ENCODE peak calls at places on chromosome 5, in eight cellular contexts. One of them, this sample, is unnamed.

GRCh38 chr5:65163698-65164097 is 318.0 kb downstream of the ADAMTS6 start:
- DNase-seq in GM23338: no peak
- DNase-seq in fibroblast of lung: no peak
- DNase-seq in adrenal gland: no peak
- DNase-seq in fibroblast of the aortic adventitia: peak
- DNase-seq in GM20000: no peak
- DNase-seq in RWPE1: peak
- DNase-seq in heart right ventricle: no peak
- DNase-seq in this sample: no peak

GRCh38 chr5:151557466-151557865 is 33.7 kb downstream of the FAT2 start:
- DNase-seq in fibroblast of lung: no peak
- DNase-seq in adrenal gland: no peak
- DNase-seq in RWPE1: no peak
- DNase-seq in GM23338: no peak
- DNase-seq in heart right ventricle: no peak
- DNase-seq in fibroblast of the aortic adventitia: no peak
- DNase-seq in GM20000: no peak
- DNase-seq in this sample: no peak

GRCh38 chr5:15683332-15683731 is 183.4 kb downstream of the FBXL7 start:
- DNase-seq in GM20000: no peak
- DNase-seq in heart right ventricle: peak
- DNase-seq in GM23338: peak
- DNase-seq in fibroblast of lung: peak
- DNase-seq in fibroblast of the aortic adventitia: no peak
- DNase-seq in adrenal gland: no peak
- DNase-seq in RWPE1: no peak
- DNase-seq in this sample: no peak

GRCh38 chr5:8517461-8517860 is 648.5 kb downstream of the MTRR start:
- DNase-seq in heart right ventricle: no peak
- DNase-seq in adrenal gland: no peak
- DNase-seq in GM20000: no peak
- DNase-seq in RWPE1: no peak
- DNase-seq in fibroblast of lung: peak
- DNase-seq in fibroblast of the aortic adventitia: peak
- DNase-seq in GM23338: no peak
- DNase-seq in this sample: peak

GRCh38 chr5:139393497-139394122 is 1.3 kb downstream of the PROB1 start:
- DNase-seq in fibroblast of lung: no peak
- DNase-seq in GM20000: no peak
- DNase-seq in adrenal gland: no peak
- DNase-seq in heart right ventricle: no peak
- DNase-seq in fibroblast of the aortic adventitia: no peak
- DNase-seq in RWPE1: no peak
- DNase-seq in GM23338: peak
- DNase-seq in this sample: peak

GRCh38 chr5:140118294-140118936 is 4.5 kb downstream of the PURA start:
- DNase-seq in fibroblast of lung: no peak
- DNase-seq in GM20000: no peak
- DNase-seq in heart right ventricle: no peak
- DNase-seq in adrenal gland: no peak
- DNase-seq in fibroblast of the aortic adventitia: no peak
- DNase-seq in GM23338: peak
- DNase-seq in RWPE1: no peak
- DNase-seq in this sample: no peak

GRCh38 chr5:175778951-175779475 is 92.4 kb upstream of the CPLX2 start:
- DNase-seq in heart right ventricle: peak
- DNase-seq in fibroblast of lung: no peak
- DNase-seq in fibroblast of the aortic adventitia: no peak
- DNase-seq in GM20000: no peak
- DNase-seq in adrenal gland: peak
- DNase-seq in GM23338: peak
- DNase-seq in RWPE1: peak
- DNase-seq in this sample: no peak

GRCh38 chr5:123035320-123035949 is 1.1 kb downstream of the PPIC start:
- DNase-seq in GM23338: peak
- DNase-seq in fibroblast of lung: peak
- DNase-seq in adrenal gland: peak
- DNase-seq in fibroblast of the aortic adventitia: peak
- DNase-seq in heart right ventricle: peak
- DNase-seq in RWPE1: peak
- DNase-seq in GM20000: peak
- DNase-seq in this sample: peak

GRCh38 chr5:74394543-74394923 is 246.0 kb downstream of the ENC1 start:
- DNase-seq in heart right ventricle: no peak
- DNase-seq in GM20000: no peak
- DNase-seq in fibroblast of lung: no peak
- DNase-seq in adrenal gland: no peak
- DNase-seq in GM23338: peak
- DNase-seq in fibroblast of the aortic adventitia: no peak
- DNase-seq in RWPE1: no peak
- DNase-seq in this sample: no peak

GRCh38 chr5:72410896-72411295 is 90.7 kb downstream of the PTCD2 start:
- DNase-seq in heart right ventricle: no peak
- DNase-seq in fibroblast of the aortic adventitia: peak
- DNase-seq in GM20000: no peak
- DNase-seq in GM23338: no peak
- DNase-seq in RWPE1: no peak
- DNase-seq in fibroblast of lung: peak
- DNase-seq in adrenal gland: no peak
- DNase-seq in this sample: no peak

GRCh38 chr5:80231243-80231642 is 24.6 kb downstream of the SERINC5 start:
- DNase-seq in GM23338: no peak
- DNase-seq in heart right ventricle: no peak
- DNase-seq in RWPE1: no peak
- DNase-seq in adrenal gland: no peak
- DNase-seq in GM20000: no peak
- DNase-seq in fibroblast of the aortic adventitia: peak
- DNase-seq in fibroblast of lung: peak
- DNase-seq in this sample: no peak

GRCh38 chr5:143279698-143280097 is 123.8 kb downstream of the NR3C1 start:
- DNase-seq in fibroblast of lung: no peak
- DNase-seq in adrenal gland: no peak
- DNase-seq in GM23338: peak
- DNase-seq in RWPE1: peak
- DNase-seq in GM20000: no peak
- DNase-seq in fibroblast of the aortic adventitia: no peak
- DNase-seq in heart right ventricle: no peak
- DNase-seq in this sample: no peak

GRCh38 chr5:175652741-175653663 is 4.9 kb upstream of the HRH2 start:
- DNase-seq in fibroblast of lung: no peak
- DNase-seq in adrenal gland: no peak
- DNase-seq in RWPE1: no peak
- DNase-seq in GM23338: no peak
- DNase-seq in heart right ventricle: no peak
- DNase-seq in GM20000: no peak
- DNase-seq in fibroblast of the aortic adventitia: no peak
- DNase-seq in this sample: peak

GRCh38 chr5:80189701-80190100 is 66.1 kb downstream of the SERINC5 start:
- DNase-seq in fibroblast of lung: no peak
- DNase-seq in heart right ventricle: no peak
- DNase-seq in fibroblast of the aortic adventitia: no peak
- DNase-seq in GM23338: no peak
- DNase-seq in adrenal gland: no peak
- DNase-seq in RWPE1: no peak
- DNase-seq in GM20000: no peak
- DNase-seq in this sample: no peak

GRCh38 chr5:131186561-131187256 is 16.0 kb downstream of the LYRM7 start:
- DNase-seq in RWPE1: no peak
- DNase-seq in fibroblast of lung: peak
- DNase-seq in adrenal gland: no peak
- DNase-seq in GM23338: no peak
- DNase-seq in fibroblast of the aortic adventitia: peak
- DNase-seq in heart right ventricle: no peak
- DNase-seq in GM20000: no peak
- DNase-seq in this sample: no peak

GRCh38 chr5:135320718-135321484 is 78.1 kb downstream of the MACROH2A1 start:
- DNase-seq in fibroblast of lung: no peak
- DNase-seq in heart right ventricle: no peak
- DNase-seq in GM20000: no peak
- DNase-seq in adrenal gland: no peak
- DNase-seq in GM23338: no peak
- DNase-seq in fibroblast of the aortic adventitia: no peak
- DNase-seq in RWPE1: no peak
- DNase-seq in this sample: no peak

GRCh38 chr5:134813827-134814226 is 31.9 kb upstream of the C5orf24 start:
- DNase-seq in fibroblast of lung: no peak
- DNase-seq in GM23338: no peak
- DNase-seq in fibroblast of the aortic adventitia: no peak
- DNase-seq in RWPE1: no peak
- DNase-seq in adrenal gland: no peak
- DNase-seq in GM20000: peak
- DNase-seq in heart right ventricle: no peak
- DNase-seq in this sample: no peak

GRCh38 chr5:154513669-154514084 is 35.6 kb upstream of the HAND1 start:
- DNase-seq in fibroblast of the aortic adventitia: no peak
- DNase-seq in heart right ventricle: no peak
- DNase-seq in GM20000: no peak
- DNase-seq in adrenal gland: no peak
- DNase-seq in RWPE1: no peak
- DNase-seq in GM23338: no peak
- DNase-seq in fibroblast of lung: peak
- DNase-seq in this sample: peak

GRCh38 chr5:57779383-57780223 is 297.0 kb upstream of the ACTBL2 start:
- DNase-seq in adrenal gland: peak
- DNase-seq in GM23338: peak
- DNase-seq in heart right ventricle: no peak
- DNase-seq in RWPE1: peak
- DNase-seq in fibroblast of lung: peak
- DNase-seq in GM20000: peak
- DNase-seq in fibroblast of the aortic adventitia: peak
- DNase-seq in this sample: peak

GRCh38 chr5:133377736-133378135 is 234.6 kb downstream of the FSTL4 start:
- DNase-seq in heart right ventricle: no peak
- DNase-seq in GM20000: no peak
- DNase-seq in adrenal gland: no peak
- DNase-seq in RWPE1: no peak
- DNase-seq in fibroblast of lung: no peak
- DNase-seq in GM23338: no peak
- DNase-seq in fibroblast of the aortic adventitia: no peak
- DNase-seq in this sample: no peak

GRCh38 chr5:82045526-82046267 is 73.9 kb downstream of the ATG10 start:
- DNase-seq in fibroblast of the aortic adventitia: peak
- DNase-seq in RWPE1: peak
- DNase-seq in adrenal gland: no peak
- DNase-seq in GM23338: no peak
- DNase-seq in fibroblast of lung: peak
- DNase-seq in heart right ventricle: no peak
- DNase-seq in GM20000: no peak
- DNase-seq in this sample: no peak

GRCh38 chr5:169850407-169850806 is 129.9 kb downstream of the INSYN2B start:
- DNase-seq in GM23338: no peak
- DNase-seq in GM20000: no peak
- DNase-seq in adrenal gland: no peak
- DNase-seq in heart right ventricle: no peak
- DNase-seq in fibroblast of lung: no peak
- DNase-seq in RWPE1: no peak
- DNase-seq in fibroblast of the aortic adventitia: no peak
- DNase-seq in this sample: peak
- TF ChIP-seq CTCF in GM23338: peak
- TF ChIP-seq CTCF in GM20000: no peak
- TF ChIP-seq CTCF in adrenal gland: no peak
- TF ChIP-seq CTCF in heart right ventricle: no peak
- TF ChIP-seq CTCF in fibroblast of lung: no peak
- TF ChIP-seq CTCF in RWPE1: no peak
- TF ChIP-seq CTCF in fibroblast of the aortic adventitia: no peak
- TF ChIP-seq CTCF in this sample: peak

GRCh38 chr5:2306711-2307110 is 424.0 kb upstream of the IRX4 start:
- DNase-seq in GM23338: no peak
- DNase-seq in fibroblast of the aortic adventitia: no peak
- DNase-seq in GM20000: no peak
- DNase-seq in heart right ventricle: no peak
- DNase-seq in adrenal gland: no peak
- DNase-seq in RWPE1: no peak
- DNase-seq in fibroblast of lung: no peak
- DNase-seq in this sample: no peak
- TF ChIP-seq CTCF in GM23338: no peak
- TF ChIP-seq CTCF in fibroblast of the aortic adventitia: no peak
- TF ChIP-seq CTCF in GM20000: no peak
- TF ChIP-seq CTCF in heart right ventricle: no peak
- TF ChIP-seq CTCF in adrenal gland: no peak
- TF ChIP-seq CTCF in RWPE1: no peak
- TF ChIP-seq CTCF in fibroblast of lung: no peak
- TF ChIP-seq CTCF in this sample: no peak

GRCh38 chr5:61289241-61289640 is 42.8 kb upstream of the ZSWIM6 start:
- DNase-seq in adrenal gland: no peak
- DNase-seq in GM20000: no peak
- DNase-seq in fibroblast of the aortic adventitia: no peak
- DNase-seq in heart right ventricle: no peak
- DNase-seq in fibroblast of lung: no peak
- DNase-seq in GM23338: peak
- DNase-seq in RWPE1: no peak
- DNase-seq in this sample: no peak
- TF ChIP-seq CTCF in adrenal gland: no peak
- TF ChIP-seq CTCF in GM20000: no peak
- TF ChIP-seq CTCF in fibroblast of the aortic adventitia: peak
- TF ChIP-seq CTCF in heart right ventricle: no peak
- TF ChIP-seq CTCF in fibroblast of lung: no peak
- TF ChIP-seq CTCF in GM23338: peak
- TF ChIP-seq CTCF in RWPE1: no peak
- TF ChIP-seq CTCF in this sample: no peak

GRCh38 chr5:40364441-40364840 is 315.3 kb upstream of the PTGER4 start:
- DNase-seq in GM23338: no peak
- DNase-seq in GM20000: no peak
- DNase-seq in adrenal gland: no peak
- DNase-seq in fibroblast of the aortic adventitia: no peak
- DNase-seq in fibroblast of lung: no peak
- DNase-seq in heart right ventricle: no peak
- DNase-seq in RWPE1: no peak
- DNase-seq in this sample: no peak

GRCh38 chr5:40361378-40361777 is 318.3 kb upstream of the PTGER4 start:
- DNase-seq in fibroblast of lung: no peak
- DNase-seq in fibroblast of the aortic adventitia: no peak
- DNase-seq in RWPE1: no peak
- DNase-seq in GM20000: no peak
- DNase-seq in heart right ventricle: no peak
- DNase-seq in GM23338: no peak
- DNase-seq in adrenal gland: no peak
- DNase-seq in this sample: no peak

GRCh38 chr5:40365357-40366330 is 314.1 kb upstream of the PTGER4 start:
- DNase-seq in GM23338: no peak
- DNase-seq in GM20000: no peak
- DNase-seq in fibroblast of the aortic adventitia: no peak
- DNase-seq in fibroblast of lung: no peak
- DNase-seq in RWPE1: no peak
- DNase-seq in heart right ventricle: no peak
- DNase-seq in adrenal gland: no peak
- DNase-seq in this sample: no peak

GRCh38 chr5:40368200-40368599 is 311.5 kb upstream of the PTGER4 start:
- DNase-seq in GM20000: no peak
- DNase-seq in RWPE1: no peak
- DNase-seq in fibroblast of lung: no peak
- DNase-seq in heart right ventricle: no peak
- DNase-seq in fibroblast of the aortic adventitia: no peak
- DNase-seq in GM23338: no peak
- DNase-seq in adrenal gland: no peak
- DNase-seq in this sample: no peak

DNA sequence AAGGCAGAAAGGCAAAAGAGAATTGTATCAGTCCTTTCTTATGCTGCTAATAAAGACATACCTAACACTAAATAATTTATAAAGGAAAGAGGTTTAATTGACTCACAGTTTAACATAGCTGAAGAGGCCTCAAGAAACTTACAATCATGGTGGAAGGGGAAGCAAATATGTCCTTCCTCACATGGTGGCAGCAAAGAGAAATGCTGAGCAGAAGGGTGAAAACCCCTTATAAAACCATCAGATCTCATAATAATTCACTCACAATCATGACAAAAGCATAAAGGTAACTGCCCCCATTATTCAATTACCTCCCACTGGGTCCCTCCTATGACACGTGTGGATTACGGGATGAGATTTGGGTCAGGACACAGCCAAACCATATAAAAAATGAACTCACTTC is 312.5 kb upstream of the PTGER4 start:
- DNase-seq in adrenal gland: no peak
- DNase-seq in heart right ventricle: no peak
- DNase-seq in RWPE1: no peak
- DNase-seq in fibroblast of the aortic adventitia: peak
- DNase-seq in GM23338: no peak
- DNase-seq in GM20000: no peak
- DNase-seq in fibroblast of lung: peak
- DNase-seq in this sample: no peak
- TF ChIP-seq CTCF in adrenal gland: no peak
- TF ChIP-seq CTCF in heart right ventricle: no peak
- TF ChIP-seq CTCF in RWPE1: no peak
- TF ChIP-seq CTCF in fibroblast of the aortic adventitia: peak
- TF ChIP-seq CTCF in GM23338: peak
- TF ChIP-seq CTCF in GM20000: no peak
- TF ChIP-seq CTCF in fibroblast of lung: no peak
- TF ChIP-seq CTCF in this sample: peak